ENCODE peak calls at places on chromosome 18, in nine cellular contexts. X, D, I, T, M, A, Y, V and Q are unnamed samples.

GRCh38 chr18:45689386-45689785 is 34.6 kb upstream of the SLC14A1 start:
- DNase-seq in Y (no peak), T (no peak), X (no peak), I (no peak), A (no peak), M (no peak), V (no peak), D (no peak), Q (no peak)

GRCh38 chr18:12819330-12819729 is 64.7 kb downstream of the PTPN2 start:
- DNase-seq in Y (no peak), D (no peak), M (no peak), A (no peak), I (no peak), X (no peak), V (no peak), T (no peak), Q (no peak)

GRCh38 chr18:60113396-60113795 is 213.6 kb downstream of the PMAIP1 start:
- DNase-seq in I (no peak), V (no peak), X (no peak), Y (no peak), T (no peak), D (no peak), M (no peak), A (no peak), Q (no peak)

GRCh38 chr18:22169889-22170420 is 566 bp downstream of the GATA6 start:
- DNase-seq in Y (no peak), M (peak), X (peak), A (peak), D (no peak), I (no peak), T (no peak), V (no peak), Q (no peak)

GRCh38 chr18:67217551-67218166 is 298.9 kb downstream of the DSEL start:
- DNase-seq in Y (peak), I (peak), X (peak), T (peak), D (no peak), V (peak), M (no peak), A (peak), Q (peak)

GRCh38 chr18:23470620-23471387 is 17.7 kb downstream of the RIOK3 start:
- DNase-seq in D (no peak), T (no peak), A (no peak), I (no peak), X (no peak), M (no peak), Y (no peak), V (no peak), Q (no peak)

GRCh38 chr18:49061239-49061905 is 110.6 kb upstream of the SMAD7 start:
- DNase-seq in Y (no peak), X (no peak), I (no peak), T (no peak), M (no peak), V (no peak), D (no peak), A (no peak), Q (no peak)

GRCh38 chr18:78979682-78980278 is at the start of gene SALL3:
- DNase-seq in A (no peak), I (no peak), M (no peak), X (no peak), T (no peak), V (no peak), Y (no peak), D (no peak), Q (no peak)

GRCh38 chr18:79523738-79524180 is 128.0 kb downstream of the NFATC1 start:
- DNase-seq in T (peak), M (no peak), V (no peak), D (no peak), A (peak), Y (peak), X (no peak), I (no peak), Q (no peak)

GRCh38 chr18:34592961-34593382 is 117.1 kb upstream of the DTNA start:
- DNase-seq in I (peak), T (no peak), D (peak), Y (peak), A (peak), V (no peak), X (peak), M (peak), Q (no peak)

GRCh38 chr18:62436636-62437519 is 85.9 kb upstream of the ZCCHC2 start:
- DNase-seq in A (peak), D (peak), V (no peak), Y (peak), M (peak), I (peak), X (peak), T (peak), Q (no peak)

GRCh38 chr18:36247036-36247435 is 50.5 kb upstream of the FHOD3 start:
- DNase-seq in A (no peak), D (no peak), T (no peak), I (no peak), X (no peak), Y (no peak), M (no peak), V (no peak), Q (no peak)

GRCh38 chr18:3104190-3105054 is 91.5 kb upstream of the LPIN2 start:
- DNase-seq in I (no peak), M (no peak), D (no peak), Y (no peak), A (no peak), X (peak), T (no peak), V (no peak), Q (no peak)

GRCh38 chr18:73270919-73271318 is 403.1 kb upstream of the NETO1 start:
- DNase-seq in X (peak), M (no peak), V (no peak), Y (no peak), D (no peak), A (no peak), T (no peak), I (no peak), Q (no peak)

GRCh38 chr18:13463526-13463925 is 245.0 kb downstream of the LDLRAD4 start:
- DNase-seq in D (no peak), V (no peak), T (no peak), I (no peak), Y (peak), X (no peak), M (no peak), A (no peak), Q (no peak)

GRCh38 chr18:12839057-12839525 is 44.9 kb downstream of the PTPN2 start:
- DNase-seq in D (no peak), M (no peak), Y (no peak), T (no peak), X (no peak), V (no peak), I (no peak), A (no peak), Q (no peak)

GRCh38 chr18:14189858-14190257 is 57.6 kb upstream of the ZNF519 start:
- DNase-seq in D (no peak), X (peak), A (no peak), V (peak), M (no peak), T (no peak), I (no peak), Y (no peak), Q (no peak)

GRCh38 chr18:3966246-3966984 is 488.7 kb downstream of the DLGAP1 start:
- DNase-seq in V (no peak), I (no peak), M (no peak), T (no peak), A (no peak), X (peak), Y (no peak), D (no peak), Q (no peak)

GRCh38 chr18:9653390-9653789 is 39.0 kb upstream of the PPP4R1 start:
- DNase-seq in A (peak), M (peak), I (no peak), V (no peak), X (peak), Y (peak), T (no peak), D (no peak), Q (no peak)

GRCh38 chr18:80202264-80202998 is 44.9 kb downstream of the PARD6G start:
- DNase-seq in X (no peak), M (no peak), A (no peak), Y (no peak), D (no peak), V (no peak), I (no peak), T (no peak), Q (no peak)

GRCh38 chr18:44541159-44541558 is 139.5 kb upstream of the SETBP1 start:
- DNase-seq in V (no peak), D (no peak), Y (no peak), I (no peak), A (peak), M (no peak), T (no peak), X (peak), Q (no peak)

GRCh38 chr18:79576686-79577351 is 102.8 kb upstream of the CTDP1 start:
- DNase-seq in A (no peak), X (peak), M (peak), Y (peak), I (peak), V (no peak), D (peak), T (peak), Q (no peak)

GRCh38 chr18:67400502-67401117 is 115.9 kb downstream of the DSEL start:
- DNase-seq in A (no peak), I (no peak), X (peak), M (no peak), T (no peak), D (no peak), V (no peak), Y (no peak), Q (no peak)

GRCh38 chr18:3526421-3527354 is 76.7 kb downstream of the TGIF1 start:
- DNase-seq in M (no peak), Y (no peak), D (no peak), T (no peak), I (no peak), X (no peak), A (no peak), V (no peak), Q (no peak)

GRCh38 chr18:55543130-55543704 is 44.8 kb downstream of the TCF4 start:
- DNase-seq in V (no peak), Y (no peak), T (no peak), A (no peak), I (no peak), D (no peak), M (no peak), X (no peak), Q (no peak)

GRCh38 chr18:63119647-63120046 is 199.9 kb downstream of the BCL2 start:
- DNase-seq in I (peak), D (no peak), M (no peak), T (peak), A (no peak), Y (no peak), V (peak), X (peak), Q (no peak)

GRCh38 chr18:515838-516237 is 15.3 kb upstream of the COLEC12 start:
- DNase-seq in Y (no peak), X (no peak), M (no peak), T (no peak), I (no peak), D (no peak), A (no peak), V (no peak), Q (no peak)

GRCh38 chr18:54776282-54776977 is 51.8 kb upstream of the RAB27B start:
- DNase-seq in Y (no peak), T (no peak), I (no peak), X (peak), D (no peak), V (peak), A (peak), M (no peak), Q (no peak)

GRCh38 chr18:62877448-62878221 is 162.3 kb downstream of the PHLPP1 start:
- DNase-seq in A (no peak), Y (no peak), I (no peak), T (no peak), V (no peak), X (peak), M (no peak), D (no peak), Q (no peak)

GRCh38 chr18:79326413-79327198 is 69.1 kb upstream of the NFATC1 start:
- DNase-seq in I (no peak), A (no peak), Y (no peak), T (no peak), M (no peak), D (no peak), V (no peak), X (no peak), Q (no peak)

GRCh38 chr18:13137041-13137938 is 81.3 kb upstream of the LDLRAD4 start:
- DNase-seq in D (peak), I (no peak), T (peak), M (peak), V (no peak), Y (no peak), X (no peak), A (no peak), Q (no peak)

DNA sequence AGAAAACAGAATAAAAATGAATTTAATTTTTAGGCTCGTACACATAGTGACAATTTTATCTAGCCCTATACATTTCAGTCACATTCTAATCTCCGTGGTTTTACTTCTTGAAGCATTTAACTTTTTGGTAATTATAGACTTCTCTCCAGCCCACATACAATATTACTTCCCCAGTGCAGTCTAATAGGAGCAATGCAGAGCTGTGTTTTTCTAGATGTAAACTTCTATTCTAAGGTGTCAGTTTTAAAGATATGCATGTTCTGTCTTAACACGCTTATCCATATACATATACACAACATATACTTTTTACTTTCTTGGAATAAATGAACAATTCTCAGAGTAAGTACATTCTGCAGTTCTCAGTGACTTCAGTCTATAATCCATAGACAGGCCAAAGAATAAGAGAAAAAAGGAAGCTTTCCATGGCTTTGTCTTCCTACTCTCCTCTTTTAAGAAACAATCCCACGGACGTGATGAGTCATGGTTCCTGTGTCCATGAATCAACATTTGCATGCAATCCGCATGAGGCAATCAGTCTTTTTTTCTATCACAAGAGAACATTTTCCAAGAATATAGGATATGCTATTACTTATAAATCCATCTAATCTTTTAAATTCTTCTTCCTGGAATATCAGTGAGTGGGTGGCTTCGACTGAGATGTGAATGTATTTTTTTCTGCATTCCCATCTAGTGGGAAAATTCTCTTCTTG is 42.8 kb downstream of the CCDC102B start:
- DNase-seq in M (no peak), Y (peak), X (peak), V (peak), A (peak), I (no peak), T (no peak), D (no peak), Q (peak)
- H3K4me3 ChIP-seq in M (no peak), Y (no peak), X (no peak), V (no peak), A (no peak), I (no peak), T (no peak), D (no peak), Q (peak)

DNA sequence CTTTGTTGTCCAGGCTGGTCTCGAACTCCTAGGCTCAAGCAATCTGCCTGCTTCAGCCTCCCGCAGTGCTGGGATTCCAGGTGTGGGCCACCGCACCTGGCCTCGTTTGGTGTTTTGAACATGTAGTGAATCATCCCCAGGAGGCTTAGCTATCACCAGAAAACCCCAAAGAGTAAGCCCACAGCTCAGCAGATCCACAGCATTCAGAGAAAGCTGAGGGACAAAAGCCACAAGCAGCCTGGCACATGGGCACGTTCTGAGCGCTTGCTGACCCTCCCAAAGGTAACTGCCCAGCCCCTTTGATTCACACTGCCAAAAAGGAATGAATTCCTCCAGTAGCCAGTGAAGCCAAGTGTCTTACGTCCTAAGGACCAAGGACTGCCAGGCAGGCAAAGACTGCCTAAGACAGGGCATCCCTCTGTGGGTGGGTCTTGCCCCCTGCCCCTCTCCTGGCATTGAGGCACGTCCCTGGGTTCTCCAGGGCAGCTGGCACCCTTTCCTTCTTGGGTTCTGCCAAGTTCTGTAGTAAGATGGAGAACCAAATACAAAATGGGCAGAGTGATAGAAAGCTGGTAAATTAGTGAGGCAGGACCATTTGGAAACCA is 31.7 kb downstream of the MBP start:
- DNase-seq in Y (no peak), A (no peak), X (peak), I (no peak), T (no peak), D (no peak), M (no peak), V (no peak), Q (no peak)
- H3K4me3 ChIP-seq in Y (no peak), A (no peak), X (peak), I (no peak), T (no peak), D (no peak), M (no peak), V (peak), Q (no peak)

GRCh38 chr18:28267276-28267675 is 90.3 kb upstream of the CDH2 start:
- DNase-seq in D (no peak), Y (no peak), V (no peak), M (no peak), T (no peak), X (no peak), A (no peak), I (no peak), Q (no peak)

GRCh38 chr18:28269750-28270149 is 92.8 kb upstream of the CDH2 start:
- DNase-seq in Y (no peak), A (no peak), X (peak), I (no peak), M (no peak), D (no peak), T (no peak), V (no peak), Q (no peak)

GRCh38 chr18:28267878-28268625 is 91.1 kb upstream of the CDH2 start:
- DNase-seq in V (no peak), Y (no peak), D (no peak), X (peak), M (no peak), T (no peak), A (no peak), I (no peak), Q (no peak)
- H3K4me3 ChIP-seq in V (no peak), Y (no peak), D (no peak), X (no peak), M (no peak), T (no peak), A (no peak), I (no peak), Q (no peak)

GRCh38 chr18:7158201-7158600 is 40.6 kb upstream of the LAMA1 start:
- DNase-seq in Y (peak), A (no peak), D (no peak), T (no peak), V (no peak), M (no peak), X (peak), I (no peak), Q (no peak)
- H3K4me3 ChIP-seq in Y (no peak), A (no peak), D (no peak), T (no peak), V (no peak), M (no peak), X (no peak), I (no peak), Q (no peak)

DNA sequence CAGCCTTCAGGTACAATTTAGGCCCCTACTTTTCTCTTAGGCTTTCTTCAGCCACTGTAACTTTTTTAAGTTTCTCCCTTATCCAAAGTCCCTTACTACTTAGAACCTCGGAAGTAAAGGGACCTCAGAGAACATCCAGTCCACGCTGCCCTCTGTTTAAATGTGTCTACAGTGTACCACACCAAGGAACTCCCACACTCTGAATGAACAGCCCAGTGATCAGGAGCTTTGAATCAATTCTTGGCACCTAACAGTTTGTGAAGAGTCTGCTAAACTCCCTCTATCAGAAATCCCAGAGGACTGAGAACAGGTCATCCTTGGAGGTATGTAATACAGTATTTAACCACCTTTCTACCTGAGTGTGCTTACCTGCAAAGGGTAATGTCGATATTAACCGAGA is 11.6 kb upstream of the MALT1 start:
- DNase-seq in Y (no peak), T (no peak), A (no peak), M (no peak), I (no peak), D (no peak), V (no peak), X (no peak), Q (no peak)
- H3K4me3 ChIP-seq in Y (no peak), T (no peak), A (no peak), M (no peak), I (no peak), D (no peak), V (no peak), X (no peak), Q (no peak)

GRCh38 chr18:2083691-2084090 is 487.6 kb downstream of the METTL4 start:
- DNase-seq in D (no peak), T (no peak), X (no peak), V (no peak), I (no peak), A (no peak), M (no peak), Y (no peak), Q (no peak)

GRCh38 chr18:2087877-2088673 is 483.2 kb downstream of the METTL4 start:
- DNase-seq in M (no peak), A (peak), D (no peak), Y (peak), X (peak), V (no peak), T (no peak), I (no peak), Q (no peak)

GRCh38 chr18:2086439-2086838 is 484.9 kb downstream of the METTL4 start:
- DNase-seq in Y (no peak), V (no peak), I (no peak), A (no peak), D (no peak), M (no peak), X (no peak), T (no peak), Q (no peak)

GRCh38 chr18:2091937-2092336 is 479.4 kb downstream of the METTL4 start:
- DNase-seq in I (no peak), X (no peak), A (no peak), M (no peak), Y (no peak), T (no peak), D (no peak), V (no peak), Q (no peak)

DNA sequence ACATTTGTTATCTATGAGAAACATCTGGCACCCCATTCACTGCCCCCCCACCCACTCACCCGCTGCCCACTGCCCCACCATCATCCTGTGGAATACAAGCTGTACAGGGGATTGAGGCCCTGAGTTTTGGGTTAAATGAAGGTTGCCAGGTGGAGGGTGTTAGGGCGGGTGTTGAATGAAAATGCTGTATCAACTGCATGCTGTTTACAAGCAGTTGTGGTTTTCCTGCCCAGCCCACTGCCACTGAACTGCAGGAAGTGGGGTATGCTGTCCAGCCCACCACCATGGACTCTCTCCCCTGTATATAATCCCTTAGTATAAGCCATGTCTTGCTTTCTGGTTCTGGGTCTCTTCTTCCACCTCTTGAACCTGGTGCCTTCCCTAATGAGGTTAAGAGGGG is 481.9 kb downstream of the METTL4 start:
- DNase-seq in I (no peak), V (no peak), M (no peak), A (no peak), Y (no peak), D (no peak), T (no peak), X (no peak), Q (no peak)
- H3K4me3 ChIP-seq in I (no peak), V (no peak), M (no peak), A (no peak), Y (no peak), D (no peak), T (no peak), X (no peak), Q (no peak)

DNA sequence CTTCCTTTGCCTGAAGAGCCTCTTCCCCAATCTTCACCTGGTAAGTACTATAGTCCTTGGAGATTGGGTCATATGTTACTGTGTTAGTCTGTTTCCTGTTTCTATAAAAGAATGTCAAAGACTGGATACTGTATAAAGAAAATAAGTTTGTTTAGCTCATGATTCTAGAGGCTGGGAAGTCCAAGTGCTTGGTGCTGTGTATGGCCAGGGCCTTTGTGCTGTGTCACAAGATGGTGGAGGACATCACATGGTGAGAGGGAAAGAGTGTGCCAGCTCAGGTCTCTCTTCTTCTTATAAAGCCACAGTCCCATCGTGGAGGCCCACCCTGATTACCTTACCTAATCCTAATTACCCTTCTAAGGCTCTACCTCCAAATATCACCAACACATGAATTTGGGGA is 20.9 kb downstream of the ARHGAP28 start:
- DNase-seq in D (no peak), V (no peak), M (no peak), A (no peak), T (no peak), X (no peak), Y (no peak), I (no peak), Q (no peak)
- H3K4me3 ChIP-seq in D (no peak), V (no peak), M (no peak), A (no peak), T (no peak), X (no peak), Y (no peak), I (no peak), Q (no peak)